ENCODE peak calls at places on chromosomes 2 and 18, in four cellular contexts. S, P, V and T are unnamed samples.

GRCh38 chr2:133346654-133347053 is 221.6 kb downstream of the NCKAP5 start:
- DNase-seq in S (no peak), P (no peak), V (no peak), T (no peak)

GRCh38 chr2:237862528-237862895 is 3.1 kb downstream of the RAMP1 start:
- DNase-seq in S (no peak), P (no peak), V (no peak), T (no peak)

GRCh38 chr2:23669413-23670244 is 257.3 kb downstream of the ATAD2B start:
- DNase-seq in P (peak; percentile 29), S (no peak), V (peak; percentile 35), T (no peak)

GRCh38 chr2:128608911-128609880 is 290.5 kb upstream of the HS6ST1 start:
- DNase-seq in S (no peak), P (no peak), V (no peak), T (no peak)

GRCh38 chr2:217652761-217653160 is 350.0 kb downstream of the TNS1 start:
- DNase-seq in P (no peak), S (no peak), V (peak; percentile 61), T (no peak)

GRCh38 chr2:120395686-120396518 is 50.0 kb downstream of the INHBB start:
- DNase-seq in S (no peak), V (no peak), P (no peak), T (no peak)

GRCh38 chr2:29627366-29627765 is 294.0 kb downstream of the ALK start:
- DNase-seq in S (no peak), V (peak; percentile 67), P (no peak), T (no peak)

GRCh38 chr2:56127773-56128170 is 56.0 kb upstream of the CCDC85A start:
- DNase-seq in S (no peak), P (no peak), V (no peak), T (no peak)

GRCh38 chr2:236745420-236746210 is 176.0 kb downstream of the ACKR3 start:
- DNase-seq in P (no peak), S (no peak), V (peak; percentile 26), T (no peak)

GRCh38 chr18:55322176-55322735 is 265.7 kb downstream of the TCF4 start:
- DNase-seq in S (peak; percentile 78), V (peak; percentile 94), P (peak; percentile 61), T (peak; percentile 75)

GRCh38 chr18:54181856-54182612 is 42.4 kb downstream of the MBD2 start:
- DNase-seq in S (peak; percentile 23), V (no peak), P (no peak), T (peak; percentile 32)

GRCh38 chr2:200756618-200757321 is 54.9 kb upstream of the BZW1 start:
- DNase-seq in S (no peak), V (no peak), P (peak; percentile 48), T (no peak)

GRCh38 chr18:80034852-80035406 is 695 bp downstream of the RBFA start:
- DNase-seq in V (no peak), P (no peak), S (no peak), T (no peak)

GRCh38 chr2:70923378-70924015 is 12.2 kb upstream of the ATP6V1B1 start:
- DNase-seq in S (peak; percentile 42), P (no peak), V (no peak), T (no peak)

GRCh38 chr2:46504221-46504620 is 24.9 kb downstream of the TMEM247 start:
- DNase-seq in P (no peak), V (no peak), S (no peak), T (no peak)

GRCh38 chr18:3429121-3429520 is 20.9 kb upstream of the TGIF1 start:
- DNase-seq in S (no peak), P (no peak), V (no peak), T (no peak)

GRCh38 chr18:59957957-59958356 is 58.2 kb downstream of the PMAIP1 start:
- DNase-seq in S (no peak), V (peak; percentile 21), P (peak; percentile 46), T (no peak)

GRCh38 chr2:9424447-9425164 is 1.2 kb downstream of the CPSF3 start:
- DNase-seq in S (no peak), V (no peak), P (no peak), T (no peak)

GRCh38 chr2:67437132-67437531 is 40.0 kb downstream of the ETAA1 start:
- DNase-seq in P (no peak), S (no peak), V (no peak), T (no peak)

GRCh38 chr2:40127890-40128548 is 323.9 kb downstream of the SLC8A1 start:
- DNase-seq in S (no peak), P (no peak), V (no peak), T (no peak)

GRCh38 chr2:99088017-99088416 is 53.5 kb upstream of the C2orf15 start:
- DNase-seq in V (no peak), P (no peak), S (no peak), T (peak; percentile 36)

GRCh38 chr2:216690451-216691209 is 4.7 kb downstream of the IGFBP5 start:
- DNase-seq in P (no peak), V (peak; percentile 59), S (no peak), T (no peak)

GRCh38 chr2:100857915-100858314 is 38.0 kb downstream of the NPAS2 start:
- DNase-seq in P (no peak), S (no peak), V (peak; percentile 89), T (no peak)

GRCh38 chr2:153047220-153047619 is 328.8 kb downstream of the ARL6IP6 start:
- DNase-seq in V (no peak), S (no peak), P (no peak), T (no peak)

GRCh38 chr2:207914716-207915115 is 110.6 kb downstream of the PLEKHM3 start:
- DNase-seq in P (no peak), S (no peak), V (no peak), T (no peak)

GRCh38 chr2:223076573-223076972 is 24.6 kb downstream of the KCNE4 start:
- DNase-seq in S (no peak), P (no peak), V (no peak), T (no peak)

GRCh38 chr2:173048901-173049661 is 26.6 kb upstream of the MAP3K20 start:
- DNase-seq in V (peak; percentile 98), S (peak; percentile 29), P (peak; percentile 58), T (peak; percentile 51)

GRCh38 chr18:36427831-36428230 is 130.3 kb downstream of the FHOD3 start:
- DNase-seq in S (no peak), V (no peak), P (no peak), T (no peak)

GRCh38 chr2:937530-937929 is 13.1 kb upstream of the SNTG2 start:
- DNase-seq in P (no peak), S (no peak), V (no peak), T (no peak)

GRCh38 chr18:35039633-35040032 is 1.6 kb upstream of the MAPRE2 start:
- DNase-seq in V (no peak), P (no peak), S (no peak), T (no peak)

GRCh38 chr18:21255211-21255610 is 13.2 kb downstream of the GREB1L start:
- DNase-seq in P (no peak), S (no peak), V (no peak), T (no peak)

GRCh38 chr2:239534581-239535412 is 134.0 kb upstream of the HDAC4 start:
- DNase-seq in P (no peak), S (no peak), V (no peak), T (no peak)

GRCh38 chr2:54206596-54206995 is 49.4 kb downstream of the TSPYL6 start:
- DNase-seq in V (peak; percentile 26), P (no peak), S (peak; percentile 27), T (peak; percentile 54)

GRCh38 chr2:60796573-60797509 is 40.8 kb downstream of the PAPOLG start:
- DNase-seq in P (no peak), V (no peak), S (peak; percentile 34), T (no peak)

GRCh38 chr2:8669157-8669852 is 12.6 kb upstream of the ID2 start:
- DNase-seq in V (no peak), P (no peak), S (no peak), T (no peak)

GRCh38 chr18:28834889-28835288 is 658.0 kb upstream of the CDH2 start:
- DNase-seq in P (no peak), V (peak; percentile 36), S (no peak), T (no peak)

GRCh38 chr2:146927080-146927714 is 917.6 kb upstream of the ACVR2A start:
- DNase-seq in P (peak; percentile 40), S (peak; percentile 6), V (peak; percentile 67), T (peak; percentile 24)

GRCh38 chr2:128166954-128167353 is 76.0 kb downstream of the UGGT1 start:
- DNase-seq in S (no peak), P (no peak), V (no peak), T (no peak)

GRCh38 chr2:9627310-9627709 is 3.5 kb downstream of the YWHAQ start:
- DNase-seq in V (no peak), S (no peak), P (no peak), T (no peak)